ENCODE peak calls at places on chromosomes 1 and 21, in six cellular contexts. E is progenitor cell of endocrine pancreas, K is ACHN, Y is SK-N-SH, F is AG09319, W is fibroblast of the conjunctiva. J is an unnamed sample.
A peak's percentile ranks its signal among the peaks of the same experiment; 100 is the strongest.

GRCh38 chr1:30762152-30762930 is 4.8 kb upstream of the LAPTM5 start:
- DNase-seq in E (no peak), K (no peak), Y (no peak), F (no peak), W (no peak), J (no peak)

GRCh38 chr1:25195835-25196234 is 36.5 kb downstream of the SYF2 start:
- DNase-seq in E (no peak), K (no peak), Y (no peak), F (no peak), W (no peak), J (no peak)

GRCh38 chr1:192539450-192540132 is 36.0 kb upstream of the RGS1 start:
- DNase-seq in E (no peak), K (peak; percentile 97), Y (peak; percentile 7), F (peak; percentile 94), W (peak; percentile 87), J (peak; percentile 14)

GRCh38 chr1:68188060-68188538 is 44.2 kb downstream of the WLS start:
- DNase-seq in E (no peak), K (no peak), Y (no peak), F (no peak), W (no peak), J (no peak)

GRCh38 chr21:35932232-35932911 is 128.0 kb downstream of the SETD4 start:
- DNase-seq in E (no peak), K (peak; percentile 84), Y (no peak), F (peak; percentile 5), W (peak; percentile 49), J (no peak)

GRCh38 chr21:20253261-20253660 is 744.9 kb upstream of the NCAM2 start:
- DNase-seq in E (no peak), K (no peak), Y (no peak), F (no peak), W (no peak), J (no peak)

GRCh38 chr1:154290921-154291320 is 18.5 kb downstream of the HAX1 start:
- DNase-seq in E (no peak), K (no peak), Y (no peak), F (no peak), W (no peak), J (no peak)

GRCh38 chr1:202110977-202111376 is 11.7 kb upstream of the GPR37L1 start:
- DNase-seq in E (no peak), K (no peak), Y (no peak), F (no peak), W (no peak), J (no peak)

GRCh38 chr1:39195166-39196111 is 9.1 kb upstream of the MACF1 start:
- DNase-seq in E (no peak), K (peak; percentile 59), Y (no peak), F (no peak), W (no peak), J (no peak)

J was measured in HuH-7.5.